ENCODE peak calls at places on chromosomes 4 and X, in five cellular contexts. One of them, this sample, is unnamed.

GRCh38 chr4:8441499-8442091 is 1.0 kb downstream of the TRMT44 start:
- DNase-seq in A549: no peak
- DNase-seq in body of pancreas: no peak
- DNase-seq in H54: no peak
- DNase-seq in prostate gland: no peak
- DNase-seq in this sample: peak; percentile 20

GRCh38 chrX:153731117-153731844 is 6.6 kb downstream of the ABCD1 start:
- DNase-seq in A549: no peak
- DNase-seq in body of pancreas: no peak
- DNase-seq in H54: no peak
- DNase-seq in prostate gland: no peak
- DNase-seq in this sample: no peak

GRCh38 chr4:153927546-153927945 is 138.7 kb upstream of the SFRP2 start:
- DNase-seq in A549: no peak
- DNase-seq in body of pancreas: no peak
- DNase-seq in H54: no peak
- DNase-seq in prostate gland: no peak
- DNase-seq in this sample: no peak

GRCh38 chrX:68824152-68824433 is 4.7 kb upstream of the EFNB1 start:
- DNase-seq in A549: no peak
- DNase-seq in body of pancreas: no peak
- DNase-seq in H54: no peak
- DNase-seq in prostate gland: no peak
- DNase-seq in this sample: no peak

GRCh38 chrX:98398542-98398941 is 1514.8 kb downstream of the RPA4 start:
- DNase-seq in A549: no peak
- DNase-seq in body of pancreas: no peak
- DNase-seq in H54: no peak
- DNase-seq in prostate gland: no peak
- DNase-seq in this sample: no peak

GRCh38 chr4:153341575-153342090 is 2.9 kb upstream of the MND1 start:
- DNase-seq in A549: peak; percentile 23
- DNase-seq in body of pancreas: no peak
- DNase-seq in H54: peak; percentile 17
- DNase-seq in prostate gland: no peak
- DNase-seq in this sample: no peak

GRCh38 chr4:3485011-3485881 is 22.1 kb downstream of the DOK7 start:
- DNase-seq in A549: no peak
- DNase-seq in body of pancreas: no peak
- DNase-seq in H54: no peak
- DNase-seq in prostate gland: no peak
- DNase-seq in this sample: no peak

GRCh38 chr4:2290974-2291704 is 29.2 kb upstream of the MXD4 start:
- DNase-seq in A549: no peak
- DNase-seq in body of pancreas: peak; percentile 10
- DNase-seq in H54: no peak
- DNase-seq in prostate gland: no peak
- DNase-seq in this sample: no peak

GRCh38 chrX:37627602-37628001 is 56.1 kb downstream of the LANCL3 start:
- DNase-seq in A549: no peak
- DNase-seq in body of pancreas: peak; percentile 36
- DNase-seq in H54: no peak
- DNase-seq in prostate gland: no peak
- DNase-seq in this sample: peak; percentile 15

GRCh38 chrX:73267979-73268378 is 53.3 kb upstream of the NAP1L2 start:
- DNase-seq in A549: no peak
- DNase-seq in body of pancreas: no peak
- DNase-seq in H54: no peak
- DNase-seq in prostate gland: no peak
- DNase-seq in this sample: no peak

GRCh38 chr4:164423819-164424218 is 330.1 kb upstream of the SMIM31 start:
- DNase-seq in A549: no peak
- DNase-seq in body of pancreas: no peak
- DNase-seq in H54: no peak
- DNase-seq in prostate gland: no peak
- DNase-seq in this sample: no peak

GRCh38 chr4:120703908-120704307 is 218.6 kb downstream of the PRDM5 start:
- DNase-seq in A549: no peak
- DNase-seq in body of pancreas: no peak
- DNase-seq in H54: no peak
- DNase-seq in prostate gland: no peak
- DNase-seq in this sample: no peak

GRCh38 chr4:166432842-166433241 is 559.8 kb downstream of the TLL1 start:
- DNase-seq in A549: no peak
- DNase-seq in body of pancreas: no peak
- DNase-seq in H54: no peak
- DNase-seq in prostate gland: no peak
- DNase-seq in this sample: no peak

GRCh38 chrX:101357166-101357795 is 8.7 kb upstream of the TIMM8A start:
- DNase-seq in A549: peak; percentile 28
- DNase-seq in body of pancreas: peak; percentile 20
- DNase-seq in H54: no peak
- DNase-seq in prostate gland: no peak
- DNase-seq in this sample: peak; percentile 32

GRCh38 chr4:107379054-107379869 is 340.8 kb downstream of the PAPSS1 start:
- DNase-seq in A549: no peak
- DNase-seq in body of pancreas: no peak
- DNase-seq in H54: no peak
- DNase-seq in prostate gland: no peak
- DNase-seq in this sample: no peak

GRCh38 chrX:137028699-137029098 is 5.1 kb downstream of the GPR101 start:
- DNase-seq in A549: no peak
- DNase-seq in body of pancreas: no peak
- DNase-seq in H54: no peak
- DNase-seq in prostate gland: no peak
- DNase-seq in this sample: no peak

GRCh38 chr4:147201016-147201415 is 255.4 kb upstream of the TTC29 start:
- DNase-seq in A549: no peak
- DNase-seq in body of pancreas: no peak
- DNase-seq in H54: no peak
- DNase-seq in prostate gland: no peak
- DNase-seq in this sample: no peak

GRCh38 chr4:6806924-6807676 is 24.6 kb downstream of the KIAA0232 start:
- DNase-seq in A549: no peak
- DNase-seq in body of pancreas: no peak
- DNase-seq in H54: no peak
- DNase-seq in prostate gland: no peak
- DNase-seq in this sample: no peak

GRCh38 chr4:102338405-102338804 is 6.9 kb downstream of the SLC39A8 start:
- DNase-seq in A549: no peak
- DNase-seq in body of pancreas: no peak
- DNase-seq in H54: no peak
- DNase-seq in prostate gland: no peak
- DNase-seq in this sample: peak; percentile 48

GRCh38 chr4:172996571-172997216 is 171.9 kb upstream of the GALNT7 start:
- DNase-seq in A549: peak; percentile 42
- DNase-seq in body of pancreas: no peak
- DNase-seq in H54: peak; percentile 10
- DNase-seq in prostate gland: no peak
- DNase-seq in this sample: peak; percentile 78

DNA sequence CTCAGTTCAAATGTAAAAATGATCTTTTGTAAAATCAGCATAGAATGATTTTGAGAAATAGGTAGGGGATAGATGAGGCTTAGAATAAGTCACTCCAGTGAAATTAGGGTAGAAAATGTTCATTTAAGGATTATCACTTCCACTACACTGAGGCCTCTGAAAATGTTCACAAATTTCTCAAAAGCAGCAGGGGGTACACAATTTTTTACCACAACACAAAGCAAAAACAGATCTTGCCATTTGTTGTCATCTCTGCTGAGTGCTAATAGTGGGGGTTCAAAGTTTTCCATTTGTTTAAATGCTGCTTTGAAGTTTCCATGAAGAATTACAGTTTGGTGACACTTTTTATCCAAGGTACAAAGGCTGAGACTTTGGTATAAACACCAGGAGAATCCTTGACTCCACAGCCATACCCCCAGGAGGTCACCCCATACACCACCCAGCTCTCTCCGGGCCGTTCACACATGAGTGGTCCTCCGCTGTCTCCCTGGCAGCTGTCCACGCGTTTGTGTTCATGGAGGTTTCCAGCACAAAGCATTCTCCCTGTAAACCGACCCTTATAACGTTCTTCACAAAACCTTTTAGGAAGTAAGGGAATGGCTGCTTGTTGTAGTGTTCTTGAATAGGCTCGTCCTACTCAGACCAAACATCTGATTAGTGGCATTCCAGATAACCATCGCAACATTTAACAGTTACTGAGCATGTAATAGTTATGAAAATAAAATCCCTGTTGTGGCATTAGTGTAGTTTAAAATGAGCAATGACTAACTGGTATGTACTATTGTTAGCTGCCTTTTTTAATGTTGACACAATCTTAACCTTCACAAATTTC is 71.0 kb downstream of the PRSS12 start:
- DNase-seq in A549: no peak
- DNase-seq in body of pancreas: peak; percentile 31
- DNase-seq in H54: no peak
- DNase-seq in prostate gland: no peak
- DNase-seq in this sample: peak; percentile 7
- TF ChIP-seq POLR2A in A549: no peak
- TF ChIP-seq POLR2A in body of pancreas: no peak
- TF ChIP-seq POLR2A in H54: peak; percentile 15
- TF ChIP-seq POLR2A in prostate gland: no peak
- TF ChIP-seq POLR2A in this sample: peak; percentile 58

GRCh38 chr4:127632420-127633403 is at the start of gene INTU:
- DNase-seq in A549: peak; percentile 91
- DNase-seq in body of pancreas: peak; percentile 95
- DNase-seq in H54: peak; percentile 53
- DNase-seq in prostate gland: peak; percentile 96
- DNase-seq in this sample: peak; percentile 87
- TF ChIP-seq POLR2A in A549: peak; percentile 32
- TF ChIP-seq POLR2A in body of pancreas: no peak
- TF ChIP-seq POLR2A in H54: no peak
- TF ChIP-seq POLR2A in prostate gland: no peak
- TF ChIP-seq POLR2A in this sample: peak; percentile 54

GRCh38 chrX:13653022-13653693 is at the start of gene TCEANC:
- DNase-seq in A549: peak; percentile 97
- DNase-seq in body of pancreas: peak; percentile 98
- DNase-seq in H54: peak; percentile 39
- DNase-seq in prostate gland: peak; percentile 91
- DNase-seq in this sample: peak; percentile 96
- TF ChIP-seq POLR2A in A549: peak; percentile 46
- TF ChIP-seq POLR2A in body of pancreas: peak; percentile 75
- TF ChIP-seq POLR2A in H54: peak; percentile 55
- TF ChIP-seq POLR2A in prostate gland: peak; percentile 57
- TF ChIP-seq POLR2A in this sample: peak; percentile 93

GRCh38 chrX:119401569-119401968 is 2.4 kb downstream of the SLC25A43 start:
- DNase-seq in A549: no peak
- DNase-seq in body of pancreas: no peak
- DNase-seq in H54: no peak
- DNase-seq in prostate gland: no peak
- DNase-seq in this sample: no peak

GRCh38 chrX:119398587-119398973 is 556 bp upstream of the SLC25A43 start:
- DNase-seq in A549: peak; percentile 28
- DNase-seq in body of pancreas: no peak
- DNase-seq in H54: no peak
- DNase-seq in prostate gland: no peak
- DNase-seq in this sample: peak; percentile 6

GRCh38 chrX:119399772-119400101 is 601 bp downstream of the SLC25A43 start:
- DNase-seq in A549: no peak
- DNase-seq in body of pancreas: no peak
- DNase-seq in H54: peak; percentile 29
- DNase-seq in prostate gland: no peak
- DNase-seq in this sample: no peak

GRCh38 chrX:119402588-119402987 is 3.5 kb downstream of the SLC25A43 start:
- DNase-seq in A549: no peak
- DNase-seq in body of pancreas: no peak
- DNase-seq in H54: no peak
- DNase-seq in prostate gland: no peak
- DNase-seq in this sample: peak; percentile 3

DNA sequence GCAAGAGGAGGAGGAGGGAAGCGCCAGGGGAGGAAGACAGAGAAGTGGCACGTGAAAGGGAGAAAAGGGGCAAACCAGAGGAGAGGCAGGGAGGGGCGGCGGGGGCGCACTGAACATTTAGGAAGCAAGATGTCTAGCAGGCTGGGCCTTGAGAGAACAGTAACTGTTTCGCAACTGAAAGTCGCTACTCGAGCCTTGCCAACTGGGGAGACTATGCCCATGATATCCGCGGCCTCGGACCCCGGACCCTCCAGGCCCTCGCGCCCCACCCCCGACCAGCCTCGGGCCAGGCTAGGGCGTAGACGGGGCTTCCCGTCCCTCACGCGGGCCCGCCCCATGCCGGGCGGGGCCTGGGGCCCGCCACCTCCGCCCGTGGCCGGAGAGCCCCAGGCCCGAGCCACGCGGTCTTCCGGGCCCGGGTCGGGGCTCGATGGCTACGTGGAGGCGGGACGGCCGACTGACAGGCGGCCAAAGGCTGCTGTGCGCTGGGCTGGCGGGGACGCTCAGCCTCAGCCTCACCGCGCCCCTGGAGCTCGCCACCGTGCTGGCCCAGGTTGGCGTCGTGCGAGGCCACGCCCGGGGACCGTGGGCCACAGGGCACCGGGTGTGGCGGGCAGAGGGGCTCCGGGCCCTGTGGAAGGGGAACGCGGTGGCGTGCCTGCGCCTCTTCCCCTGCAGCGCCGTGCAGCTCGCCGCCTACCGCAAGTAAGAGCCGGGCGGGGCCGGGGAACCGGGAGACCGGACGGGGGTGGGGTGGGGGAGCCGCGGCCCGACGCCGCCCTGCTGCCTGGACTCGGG is at the start of gene SLC25A43:
- DNase-seq in A549: peak; percentile 44
- DNase-seq in body of pancreas: peak; percentile 39
- DNase-seq in H54: peak; percentile 51
- DNase-seq in prostate gland: no peak
- DNase-seq in this sample: peak; percentile 32
- TF ChIP-seq POLR2A in A549: peak; percentile 64
- TF ChIP-seq POLR2A in body of pancreas: peak; percentile 23
- TF ChIP-seq POLR2A in H54: peak; percentile 74
- TF ChIP-seq POLR2A in prostate gland: no peak
- TF ChIP-seq POLR2A in this sample: peak; percentile 28

DNA sequence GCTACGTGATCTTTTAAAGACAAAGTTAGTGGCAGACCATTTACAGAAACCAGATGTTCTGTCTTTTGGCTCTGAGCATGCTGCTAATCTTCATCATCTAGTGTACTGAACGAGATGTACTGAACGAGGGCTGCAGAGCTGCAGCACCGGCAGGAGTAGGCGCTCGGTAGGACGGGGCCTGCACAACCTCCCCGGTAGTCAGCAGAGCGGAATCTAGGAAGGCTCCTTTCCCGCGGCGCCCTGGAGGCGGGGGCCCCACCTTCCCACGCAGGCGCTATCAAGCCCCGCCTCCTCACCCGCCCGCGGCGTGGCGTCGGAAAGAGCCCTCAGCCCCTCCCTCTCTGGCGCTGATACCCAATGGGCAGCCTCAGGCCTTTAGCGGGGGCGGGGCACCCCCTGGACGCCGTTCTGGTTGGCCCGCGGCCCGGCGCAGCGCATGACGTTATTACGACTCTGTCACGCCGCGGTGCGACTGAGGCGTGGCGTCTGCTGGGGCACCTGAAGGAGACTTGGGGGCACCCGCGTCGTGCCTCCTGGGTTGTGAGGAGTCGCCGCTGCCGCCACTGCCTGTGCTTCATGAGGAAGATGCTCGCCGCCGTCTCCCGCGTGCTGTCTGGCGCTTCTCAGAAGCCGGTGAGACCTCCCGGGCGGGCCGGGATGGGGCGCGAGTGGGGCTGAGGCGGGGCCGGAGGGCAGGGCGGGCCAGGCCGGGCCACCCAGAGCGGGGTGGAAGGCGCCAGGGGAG is at the start of gene PDHA1:
- DNase-seq in A549: peak; percentile 94
- DNase-seq in body of pancreas: peak; percentile 95
- DNase-seq in H54: peak; percentile 33
- DNase-seq in prostate gland: peak; percentile 88
- DNase-seq in this sample: peak; percentile 95
- TF ChIP-seq POLR2A in A549: peak; percentile 77
- TF ChIP-seq POLR2A in body of pancreas: peak; percentile 63
- TF ChIP-seq POLR2A in H54: peak; percentile 74
- TF ChIP-seq POLR2A in prostate gland: peak; percentile 53
- TF ChIP-seq POLR2A in this sample: peak; percentile 86

GRCh38 chr4:128287159-128287870 is at the start of gene PGRMC2:
- DNase-seq in A549: peak; percentile 48
- DNase-seq in body of pancreas: no peak
- DNase-seq in H54: no peak
- DNase-seq in prostate gland: no peak
- DNase-seq in this sample: no peak
- TF ChIP-seq POLR2A in A549: peak; percentile 64
- TF ChIP-seq POLR2A in body of pancreas: no peak
- TF ChIP-seq POLR2A in H54: peak; percentile 81
- TF ChIP-seq POLR2A in prostate gland: peak; percentile 69
- TF ChIP-seq POLR2A in this sample: no peak